ENCODE peak calls at places on chromosomes 6 and 20, in four cellular contexts. E, T, O and V are unnamed samples.

GRCh38 chr20:58065508-58066361 is 162.7 kb downstream of the ANKRD60 start:
- DNase-seq in E (no peak), T (no peak), O (no peak), V (no peak)

GRCh38 chr20:44776977-44777376 is 31.3 kb downstream of the KCNK15 start:
- DNase-seq in E (no peak), T (no peak), O (peak; percentile 8), V (no peak)

GRCh38 chr20:8145246-8145639 is 13.2 kb downstream of the PLCB1 start:
- DNase-seq in E (no peak), T (no peak), O (no peak), V (no peak)

GRCh38 chr6:1916334-1916985 is 306.7 kb downstream of the FOXC1 start:
- DNase-seq in E (no peak), T (peak; percentile 23), O (no peak), V (peak; percentile 25)

GRCh38 chr20:25280574-25281535 is 33.0 kb downstream of the PYGB start:
- DNase-seq in E (peak; percentile 4), T (no peak), O (no peak), V (no peak)

GRCh38 chr6:158481612-158482473 is 78.0 kb upstream of the TMEM181 start:
- DNase-seq in E (no peak), T (no peak), O (no peak), V (no peak)

GRCh38 chr20:62483613-62484468 is 8.0 kb upstream of the GATA5 start:
- DNase-seq in E (no peak), T (no peak), O (no peak), V (no peak)

GRCh38 chr6:130503146-130503545 is 137.3 kb downstream of the TMEM200A start:
- DNase-seq in E (no peak), T (no peak), O (no peak), V (no peak)

GRCh38 chr6:16524380-16524707 is 236.9 kb downstream of the ATXN1 start:
- DNase-seq in E (no peak), T (no peak), O (no peak), V (no peak)